ENCODE peak calls at places on chromosomes 13 and 19, in seven cellular contexts. One of them, this sample, is unnamed.

GRCh38 chr13:50715402-50716146 is 127.9 kb downstream of the DLEU7 start:
- DNase-seq in stimulated activated CD8-positive, alpha-beta memory T cell treated with anti-CD3 and anti-CD28 coated beads, Interleukin-7, amount 100 ng/mL, for 48 hours: no peak
- DNase-seq in glutamatergic neuron: no peak
- DNase-seq in M059J: no peak
- DNase-seq in lung: peak
- DNase-seq in stimulated activated CD4-positive, alpha-beta T cell treated with anti-CD3 and anti-CD28 coated beads, Interleukin-1b, Interleukin-23, amount 100 ng/mL, for 1 hour: no peak
- DNase-seq in colonic mucosa: peak
- DNase-seq in this sample: peak

GRCh38 chr19:34556500-34556899 is 74.9 kb downstream of the WTIP start:
- DNase-seq in glutamatergic neuron: peak
- DNase-seq in colonic mucosa: no peak
- DNase-seq in stimulated activated CD8-positive, alpha-beta memory T cell treated with anti-CD3 and anti-CD28 coated beads, Interleukin-7, amount 100 ng/mL, for 48 hours: no peak
- DNase-seq in M059J: peak
- DNase-seq in lung: no peak
- DNase-seq in stimulated activated CD4-positive, alpha-beta T cell treated with anti-CD3 and anti-CD28 coated beads, Interleukin-1b, Interleukin-23, amount 100 ng/mL, for 1 hour: no peak
- DNase-seq in this sample: no peak

GRCh38 chr19:10884273-10884672 is 12.9 kb downstream of the CARM1 start:
- DNase-seq in lung: no peak
- DNase-seq in colonic mucosa: no peak
- DNase-seq in stimulated activated CD8-positive, alpha-beta memory T cell treated with anti-CD3 and anti-CD28 coated beads, Interleukin-7, amount 100 ng/mL, for 48 hours: no peak
- DNase-seq in stimulated activated CD4-positive, alpha-beta T cell treated with anti-CD3 and anti-CD28 coated beads, Interleukin-1b, Interleukin-23, amount 100 ng/mL, for 1 hour: no peak
- DNase-seq in glutamatergic neuron: no peak
- DNase-seq in M059J: peak
- DNase-seq in this sample: no peak

GRCh38 chr19:12043752-12044422 is 8.4 kb upstream of the ZNF433 start:
- DNase-seq in M059J: no peak
- DNase-seq in glutamatergic neuron: no peak
- DNase-seq in lung: no peak
- DNase-seq in stimulated activated CD8-positive, alpha-beta memory T cell treated with anti-CD3 and anti-CD28 coated beads, Interleukin-7, amount 100 ng/mL, for 48 hours: no peak
- DNase-seq in stimulated activated CD4-positive, alpha-beta T cell treated with anti-CD3 and anti-CD28 coated beads, Interleukin-1b, Interleukin-23, amount 100 ng/mL, for 1 hour: no peak
- DNase-seq in colonic mucosa: no peak
- DNase-seq in this sample: no peak

GRCh38 chr19:2477141-2477710 is 1.3 kb downstream of the GADD45B start:
- DNase-seq in colonic mucosa: peak
- DNase-seq in stimulated activated CD8-positive, alpha-beta memory T cell treated with anti-CD3 and anti-CD28 coated beads, Interleukin-7, amount 100 ng/mL, for 48 hours: no peak
- DNase-seq in M059J: peak
- DNase-seq in glutamatergic neuron: no peak
- DNase-seq in lung: peak
- DNase-seq in stimulated activated CD4-positive, alpha-beta T cell treated with anti-CD3 and anti-CD28 coated beads, Interleukin-1b, Interleukin-23, amount 100 ng/mL, for 1 hour: no peak
- DNase-seq in this sample: peak

GRCh38 chr13:85798999-85799646 is at the start of gene SLITRK6:
- DNase-seq in lung: no peak
- DNase-seq in stimulated activated CD4-positive, alpha-beta T cell treated with anti-CD3 and anti-CD28 coated beads, Interleukin-1b, Interleukin-23, amount 100 ng/mL, for 1 hour: no peak
- DNase-seq in M059J: peak
- DNase-seq in stimulated activated CD8-positive, alpha-beta memory T cell treated with anti-CD3 and anti-CD28 coated beads, Interleukin-7, amount 100 ng/mL, for 48 hours: no peak
- DNase-seq in colonic mucosa: peak
- DNase-seq in glutamatergic neuron: no peak
- DNase-seq in this sample: no peak

GRCh38 chr13:80386001-80386400 is 45.1 kb upstream of the SPRY2 start:
- DNase-seq in stimulated activated CD8-positive, alpha-beta memory T cell treated with anti-CD3 and anti-CD28 coated beads, Interleukin-7, amount 100 ng/mL, for 48 hours: no peak
- DNase-seq in M059J: no peak
- DNase-seq in glutamatergic neuron: no peak
- DNase-seq in lung: no peak
- DNase-seq in stimulated activated CD4-positive, alpha-beta T cell treated with anti-CD3 and anti-CD28 coated beads, Interleukin-1b, Interleukin-23, amount 100 ng/mL, for 1 hour: no peak
- DNase-seq in colonic mucosa: no peak
- DNase-seq in this sample: no peak

GRCh38 chr13:98509271-98510155 is 67.4 kb downstream of the STK24 start:
- DNase-seq in stimulated activated CD4-positive, alpha-beta T cell treated with anti-CD3 and anti-CD28 coated beads, Interleukin-1b, Interleukin-23, amount 100 ng/mL, for 1 hour: no peak
- DNase-seq in colonic mucosa: peak
- DNase-seq in M059J: peak
- DNase-seq in lung: peak
- DNase-seq in stimulated activated CD8-positive, alpha-beta memory T cell treated with anti-CD3 and anti-CD28 coated beads, Interleukin-7, amount 100 ng/mL, for 48 hours: no peak
- DNase-seq in glutamatergic neuron: no peak
- DNase-seq in this sample: no peak

GRCh38 chr13:52842440-52842839 is 6.0 kb downstream of the PCDH8 start:
- DNase-seq in stimulated activated CD8-positive, alpha-beta memory T cell treated with anti-CD3 and anti-CD28 coated beads, Interleukin-7, amount 100 ng/mL, for 48 hours: no peak
- DNase-seq in stimulated activated CD4-positive, alpha-beta T cell treated with anti-CD3 and anti-CD28 coated beads, Interleukin-1b, Interleukin-23, amount 100 ng/mL, for 1 hour: no peak
- DNase-seq in colonic mucosa: no peak
- DNase-seq in lung: no peak
- DNase-seq in glutamatergic neuron: no peak
- DNase-seq in M059J: no peak
- DNase-seq in this sample: no peak

GRCh38 chr19:35142531-35143230 is 374 bp upstream of the FXYD7 start:
- DNase-seq in glutamatergic neuron: peak
- DNase-seq in colonic mucosa: peak
- DNase-seq in stimulated activated CD8-positive, alpha-beta memory T cell treated with anti-CD3 and anti-CD28 coated beads, Interleukin-7, amount 100 ng/mL, for 48 hours: no peak
- DNase-seq in lung: no peak
- DNase-seq in stimulated activated CD4-positive, alpha-beta T cell treated with anti-CD3 and anti-CD28 coated beads, Interleukin-1b, Interleukin-23, amount 100 ng/mL, for 1 hour: peak
- DNase-seq in M059J: no peak
- DNase-seq in this sample: no peak

GRCh38 chr13:110485604-110486003 is 75.9 kb downstream of the RAB20 start:
- DNase-seq in glutamatergic neuron: no peak
- DNase-seq in M059J: peak
- DNase-seq in stimulated activated CD8-positive, alpha-beta memory T cell treated with anti-CD3 and anti-CD28 coated beads, Interleukin-7, amount 100 ng/mL, for 48 hours: no peak
- DNase-seq in stimulated activated CD4-positive, alpha-beta T cell treated with anti-CD3 and anti-CD28 coated beads, Interleukin-1b, Interleukin-23, amount 100 ng/mL, for 1 hour: no peak
- DNase-seq in lung: no peak
- DNase-seq in colonic mucosa: no peak
- DNase-seq in this sample: no peak

GRCh38 chr13:103731959-103732358 is 665.7 kb upstream of the SLC10A2 start:
- DNase-seq in M059J: peak
- DNase-seq in lung: no peak
- DNase-seq in glutamatergic neuron: no peak
- DNase-seq in stimulated activated CD8-positive, alpha-beta memory T cell treated with anti-CD3 and anti-CD28 coated beads, Interleukin-7, amount 100 ng/mL, for 48 hours: no peak
- DNase-seq in colonic mucosa: no peak
- DNase-seq in stimulated activated CD4-positive, alpha-beta T cell treated with anti-CD3 and anti-CD28 coated beads, Interleukin-1b, Interleukin-23, amount 100 ng/mL, for 1 hour: no peak
- DNase-seq in this sample: peak

GRCh38 chr13:80962173-80962572 is 621.2 kb upstream of the SPRY2 start:
- DNase-seq in lung: no peak
- DNase-seq in stimulated activated CD8-positive, alpha-beta memory T cell treated with anti-CD3 and anti-CD28 coated beads, Interleukin-7, amount 100 ng/mL, for 48 hours: no peak
- DNase-seq in glutamatergic neuron: no peak
- DNase-seq in colonic mucosa: no peak
- DNase-seq in stimulated activated CD4-positive, alpha-beta T cell treated with anti-CD3 and anti-CD28 coated beads, Interleukin-1b, Interleukin-23, amount 100 ng/mL, for 1 hour: no peak
- DNase-seq in M059J: no peak
- DNase-seq in this sample: no peak

GRCh38 chr19:29665215-29665825 is at the start of gene PLEKHF1:
- DNase-seq in colonic mucosa: peak
- DNase-seq in glutamatergic neuron: peak
- DNase-seq in stimulated activated CD8-positive, alpha-beta memory T cell treated with anti-CD3 and anti-CD28 coated beads, Interleukin-7, amount 100 ng/mL, for 48 hours: peak
- DNase-seq in stimulated activated CD4-positive, alpha-beta T cell treated with anti-CD3 and anti-CD28 coated beads, Interleukin-1b, Interleukin-23, amount 100 ng/mL, for 1 hour: peak
- DNase-seq in M059J: peak
- DNase-seq in lung: peak
- DNase-seq in this sample: peak

GRCh38 chr19:17001603-17002183 is 24.9 kb downstream of the CPAMD8 start:
- DNase-seq in glutamatergic neuron: no peak
- DNase-seq in stimulated activated CD4-positive, alpha-beta T cell treated with anti-CD3 and anti-CD28 coated beads, Interleukin-1b, Interleukin-23, amount 100 ng/mL, for 1 hour: peak
- DNase-seq in M059J: no peak
- DNase-seq in stimulated activated CD8-positive, alpha-beta memory T cell treated with anti-CD3 and anti-CD28 coated beads, Interleukin-7, amount 100 ng/mL, for 48 hours: peak
- DNase-seq in lung: no peak
- DNase-seq in colonic mucosa: no peak
- DNase-seq in this sample: no peak

GRCh38 chr19:1066748-1067340 is at the start of gene ARHGAP45:
- DNase-seq in stimulated activated CD4-positive, alpha-beta T cell treated with anti-CD3 and anti-CD28 coated beads, Interleukin-1b, Interleukin-23, amount 100 ng/mL, for 1 hour: peak
- DNase-seq in glutamatergic neuron: no peak
- DNase-seq in lung: no peak
- DNase-seq in M059J: peak
- DNase-seq in stimulated activated CD8-positive, alpha-beta memory T cell treated with anti-CD3 and anti-CD28 coated beads, Interleukin-7, amount 100 ng/mL, for 48 hours: peak
- DNase-seq in colonic mucosa: peak
- DNase-seq in this sample: no peak

GRCh38 chr13:24923305-24923640 is 159.3 kb downstream of the RNF17 start:
- DNase-seq in lung: no peak
- DNase-seq in stimulated activated CD8-positive, alpha-beta memory T cell treated with anti-CD3 and anti-CD28 coated beads, Interleukin-7, amount 100 ng/mL, for 48 hours: no peak
- DNase-seq in colonic mucosa: no peak
- DNase-seq in stimulated activated CD4-positive, alpha-beta T cell treated with anti-CD3 and anti-CD28 coated beads, Interleukin-1b, Interleukin-23, amount 100 ng/mL, for 1 hour: no peak
- DNase-seq in glutamatergic neuron: no peak
- DNase-seq in M059J: peak
- DNase-seq in this sample: no peak

GRCh38 chr19:5403968-5404640 is 51.1 kb upstream of the ZNRF4 start:
- DNase-seq in lung: peak
- DNase-seq in stimulated activated CD8-positive, alpha-beta memory T cell treated with anti-CD3 and anti-CD28 coated beads, Interleukin-7, amount 100 ng/mL, for 48 hours: peak
- DNase-seq in stimulated activated CD4-positive, alpha-beta T cell treated with anti-CD3 and anti-CD28 coated beads, Interleukin-1b, Interleukin-23, amount 100 ng/mL, for 1 hour: no peak
- DNase-seq in colonic mucosa: peak
- DNase-seq in M059J: peak
- DNase-seq in glutamatergic neuron: no peak
- DNase-seq in this sample: peak

GRCh38 chr13:47215741-47216140 is 318.9 kb upstream of the HTR2A start:
- DNase-seq in M059J: peak
- DNase-seq in colonic mucosa: no peak
- DNase-seq in lung: no peak
- DNase-seq in glutamatergic neuron: peak
- DNase-seq in stimulated activated CD4-positive, alpha-beta T cell treated with anti-CD3 and anti-CD28 coated beads, Interleukin-1b, Interleukin-23, amount 100 ng/mL, for 1 hour: no peak
- DNase-seq in stimulated activated CD8-positive, alpha-beta memory T cell treated with anti-CD3 and anti-CD28 coated beads, Interleukin-7, amount 100 ng/mL, for 48 hours: no peak
- DNase-seq in this sample: no peak

GRCh38 chr13:100789481-100789880 is 114.9 kb upstream of the TMTC4 start:
- DNase-seq in glutamatergic neuron: no peak
- DNase-seq in lung: peak
- DNase-seq in stimulated activated CD8-positive, alpha-beta memory T cell treated with anti-CD3 and anti-CD28 coated beads, Interleukin-7, amount 100 ng/mL, for 48 hours: no peak
- DNase-seq in M059J: peak
- DNase-seq in stimulated activated CD4-positive, alpha-beta T cell treated with anti-CD3 and anti-CD28 coated beads, Interleukin-1b, Interleukin-23, amount 100 ng/mL, for 1 hour: no peak
- DNase-seq in colonic mucosa: no peak
- DNase-seq in this sample: no peak

This sample was measured in left lobe of liver.